ENCODE peak calls at places on chromosomes 1 and 21, in four cellular contexts. O is A549, D is mucosa of descending colon, B is fibroblast of pulmonary artery. A is an unnamed sample.

GRCh38 chr1:240258910-240259309 is 167.2 kb downstream of the FMN2 start:
- DNase-seq in O (no peak), D (no peak), B (peak), A (peak)

GRCh38 chr1:162212713-162213112 is 143.2 kb downstream of the NOS1AP start:
- DNase-seq in O (no peak), D (peak), B (no peak), A (no peak)

GRCh38 chr1:93814795-93815737 is 63.9 kb downstream of the DNTTIP2 start:
- DNase-seq in O (no peak), D (no peak), B (no peak), A (no peak)

GRCh38 chr1:68141079-68141800 is 90.8 kb upstream of the DIRAS3 start:
- DNase-seq in O (no peak), D (no peak), B (peak), A (peak)

GRCh38 chr21:42627527-42628289 is 25.7 kb upstream of the PDE9A start:
- DNase-seq in O (no peak), D (no peak), B (no peak), A (no peak)

GRCh38 chr1:241101622-241102021 is 255.4 kb downstream of the RGS7 start:
- DNase-seq in O (no peak), D (no peak), B (no peak), A (no peak)

GRCh38 chr1:40760984-40761383 is 22.6 kb upstream of the KCNQ4 start:
- DNase-seq in O (no peak), D (no peak), B (peak), A (peak)

GRCh38 chr1:118947003-118947765 is 41.0 kb downstream of the TBX15 start:
- DNase-seq in O (no peak), D (no peak), B (peak), A (peak)

GRCh38 chr1:183444243-183444642 is 26.1 kb upstream of the NMNAT2 start:
- DNase-seq in O (no peak), D (no peak), B (peak), A (peak)

GRCh38 chr1:115454835-115455511 is 116.9 kb upstream of the NGF start:
- DNase-seq in O (no peak), D (no peak), B (no peak), A (peak)

GRCh38 chr1:155177918-155178281 is 4.3 kb downstream of the TRIM46 start:
- DNase-seq in O (no peak), D (no peak), B (no peak), A (no peak)

GRCh38 chr1:11295905-11296304 is 22.9 kb downstream of the UBIAD1 start:
- DNase-seq in O (no peak), D (no peak), B (no peak), A (no peak)

GRCh38 chr1:11294951-11295350 is 22.0 kb downstream of the UBIAD1 start:
- DNase-seq in O (no peak), D (no peak), B (no peak), A (no peak)

GRCh38 chr1:11301593-11301992 is 28.6 kb downstream of the UBIAD1 start:
- DNase-seq in O (no peak), D (no peak), B (no peak), A (no peak)

GRCh38 chr1:11299225-11299574 is 26.2 kb downstream of the UBIAD1 start:
- DNase-seq in O (no peak), D (no peak), B (no peak), A (no peak)

GRCh38 chr1:11298390-11299224 is 25.6 kb downstream of the UBIAD1 start:
- DNase-seq in O (no peak), D (no peak), B (no peak), A (no peak)
- TF ChIP-seq CTCF in O (no peak), D (no peak), B (no peak), A (no peak)

GRCh38 chr1:47485817-47486216 is 48.0 kb downstream of the FOXD2 start:
- DNase-seq in O (no peak), D (no peak), B (no peak), A (no peak)

GRCh38 chr1:47483651-47484050 is 45.8 kb downstream of the FOXD2 start:
- DNase-seq in O (no peak), D (no peak), B (no peak), A (no peak)

GRCh38 chr1:47491341-47491753 is 53.5 kb downstream of the FOXD2 start:
- DNase-seq in O (no peak), D (no peak), B (no peak), A (no peak)

GRCh38 chr1:47487332-47487731 is 49.5 kb downstream of the FOXD2 start:
- DNase-seq in O (no peak), D (no peak), B (no peak), A (no peak)

GRCh38 chr1:47487826-47488450 is 50.1 kb downstream of the FOXD2 start:
- DNase-seq in O (peak), D (no peak), B (no peak), A (no peak)
- H3K4me3 ChIP-seq in O (no peak), D (no peak), B (no peak), A (no peak)

GRCh38 chr1:57503337-57503736 is 79.5 kb upstream of the DAB1 start:
- DNase-seq in O (no peak), D (no peak), B (no peak), A (no peak)
- TF ChIP-seq CTCF in O (no peak), D (no peak), B (no peak), A (no peak)

GRCh38 chr1:218499911-218500310 is 154.8 kb downstream of the TGFB2 start:
- DNase-seq in O (no peak), D (no peak), B (no peak), A (no peak)
- H3K4me3 ChIP-seq in O (no peak), D (no peak), B (no peak), A (no peak)

GRCh38 chr1:28112388-28113311 is 24.2 kb upstream of the EYA3 start:
- DNase-seq in O (peak), D (no peak), B (peak), A (peak)
- TF ChIP-seq CTCF in O (no peak), D (no peak), B (peak), A (peak)